ENCODE peak calls at places on chromosomes 7 and 10, in five cellular contexts. A is adrenal gland, N is endothelial cell, G is upper lobe of right lung, V is lung. Z is an unnamed sample.

GRCh38 chr10:75288140-75288711 is 52.5 kb upstream of the COMTD1 start:
- DNase-seq in A (no peak), N (no peak), V (no peak), G (no peak), Z (no peak)

GRCh38 chr10:60490013-60490412 is 100.3 kb upstream of the ANK3 start:
- DNase-seq in A (no peak), G (no peak), N (no peak), V (no peak), Z (no peak)

GRCh38 chr7:151378011-151378410 is 31.8 kb downstream of the WDR86 start:
- DNase-seq in V (no peak), N (no peak), G (peak), A (no peak), Z (no peak)

GRCh38 chr10:36362257-36362656 is 720.2 kb upstream of the FZD8 start:
- DNase-seq in A (no peak), G (no peak), N (no peak), V (no peak), Z (no peak)

GRCh38 chr7:150739045-150739432 is 1.8 kb downstream of the GIMAP5 start:
- DNase-seq in A (no peak), G (no peak), V (no peak), N (no peak), Z (no peak)

GRCh38 chr10:14573666-14574261 is 200.9 kb downstream of the FAM107B start:
- DNase-seq in A (no peak), N (no peak), V (no peak), G (no peak), Z (no peak)

GRCh38 chr7:157589680-157590079 is 252.9 kb downstream of the DNAJB6 start:
- DNase-seq in A (no peak), V (no peak), N (no peak), G (no peak), Z (no peak)

GRCh38 chr7:50317221-50317678 is 12.7 kb downstream of the IKZF1 start:
- DNase-seq in G (no peak), A (no peak), N (no peak), V (no peak), Z (no peak)

GRCh38 chr7:74236284-74236683 is 17.9 kb downstream of the RFC2 start:
- DNase-seq in V (no peak), N (no peak), A (no peak), G (no peak), Z (no peak)

GRCh38 chr10:34286136-34286739 is 528.9 kb downstream of the PARD3 start:
- DNase-seq in N (no peak), V (no peak), G (no peak), A (peak), Z (no peak)

GRCh38 chr10:95832216-95833037 is 75.3 kb upstream of the CC2D2B start:
- DNase-seq in N (no peak), V (no peak), A (no peak), G (no peak), Z (no peak)

GRCh38 chr10:5545778-5546710 is 21.3 kb downstream of the CALML3 start:
- DNase-seq in G (peak), V (peak), A (no peak), N (no peak), Z (peak)

GRCh38 chr10:108544500-108545120 is 1378.7 kb downstream of the XPNPEP1 start:
- DNase-seq in N (peak), A (peak), G (peak), V (peak), Z (no peak)

GRCh38 chr10:20955355-20955893 is 58.3 kb upstream of the NEBL start:
- DNase-seq in A (no peak), G (no peak), V (no peak), N (no peak), Z (no peak)

GRCh38 chr10:108112218-108112617 is 947.7 kb upstream of the SORCS1 start:
- DNase-seq in A (no peak), N (no peak), V (no peak), G (no peak), Z (no peak)

DNA sequence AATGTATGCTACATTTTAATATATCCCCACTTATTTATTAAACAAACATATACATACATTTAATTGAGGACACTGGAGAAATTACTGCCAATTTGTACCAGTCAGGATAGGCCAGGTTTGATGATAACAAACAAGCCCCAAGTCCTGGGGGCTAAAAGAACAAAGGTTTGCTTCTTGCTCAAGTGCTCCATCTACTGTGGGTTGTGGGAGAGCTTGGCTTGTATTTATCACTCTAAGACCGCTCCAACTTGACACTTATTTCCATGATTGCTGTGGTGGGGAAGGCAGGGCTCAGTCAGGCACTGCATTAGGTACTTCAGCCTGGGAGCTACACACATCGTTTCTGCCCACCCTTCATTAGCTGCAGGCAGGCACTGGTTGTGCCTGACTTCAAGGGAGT is 136.6 kb upstream of the ZNF32 start:
- DNase-seq in N (no peak), V (no peak), G (no peak), A (no peak), Z (no peak)
- TF ChIP-seq CTCF in N (no peak), V (no peak), G (no peak), A (peak), Z (no peak)

GRCh38 chr10:91410638-91411367 is 659 bp downstream of the HECTD2 start:
- DNase-seq in N (no peak), G (no peak), A (peak), V (peak), Z (no peak)
- TF ChIP-seq CTCF in N (peak), G (no peak), A (no peak), V (no peak), Z (peak)

GRCh38 chr7:18902892-18903291 is 214.5 kb downstream of the TWIST1 start:
- DNase-seq in N (no peak), A (no peak), V (no peak), G (no peak), Z (no peak)
- TF ChIP-seq CTCF in N (no peak), A (no peak), V (no peak), G (no peak), Z (no peak)

GRCh38 chr10:27461312-27461711 is 42.8 kb upstream of the RAB18 start:
- DNase-seq in V (no peak), G (no peak), A (no peak), N (no peak), Z (no peak)
- TF ChIP-seq CTCF in V (no peak), G (no peak), A (no peak), N (no peak), Z (no peak)

GRCh38 chr10:47031251-47031952 is 120.2 kb downstream of the PTPN20 start:
- DNase-seq in G (peak), A (no peak), N (no peak), V (no peak), Z (peak)
- TF ChIP-seq CTCF in G (no peak), A (no peak), N (peak), V (no peak), Z (no peak)